ENCODE peak calls at places on chromosomes 4 and X, in nine cellular contexts. P is PC-3; Y is mesenchymal stem cell; L is prostate gland; N is CD8-positive, alpha-beta memory T cell; T is kidney epithelial cell; J is thoracic aorta; O is adipocyte; U is fibroblast of lung. H is an unnamed sample. For H3K36me3, the result is how much of the 10 kb centered on the place peaks cover.

GRCh38 chr4:56066493-56066892 is 117.7 kb downstream of the CEP135 start:
- DNase-seq in O (no peak), J (no peak), T (no peak), L (no peak), P (no peak), U (no peak), Y (no peak), N (no peak), H (no peak)

GRCh38 chr4:10115657-10116624 is 658 bp downstream of the WDR1 start:
- DNase-seq in J (no peak), Y (peak), P (peak), N (peak), U (no peak), T (no peak), L (peak), O (peak), H (no peak)

GRCh38 chr4:38128478-38129451 is 168.6 kb downstream of the PTTG2 start:
- DNase-seq in L (no peak), N (peak), P (peak), T (no peak), J (peak), O (no peak), Y (no peak), U (peak), H (no peak)

GRCh38 chr4:111475001-111475400 is 670.3 kb upstream of the FAM241A start:
- DNase-seq in Y (peak), O (peak), N (no peak), T (no peak), U (peak), L (no peak), P (peak), J (no peak), H (no peak)

GRCh38 chr4:3225946-3226345 is 23.0 kb upstream of the MSANTD1 start:
- DNase-seq in L (no peak), U (peak), N (no peak), T (no peak), J (no peak), Y (no peak), P (no peak), O (no peak), H (no peak)

GRCh38 chrX:38275615-38276014 is 51.7 kb downstream of the RPGR start:
- DNase-seq in T (peak), Y (peak), U (peak), P (peak), L (no peak), N (no peak), J (no peak), O (peak), H (peak)

GRCh38 chr4:123632646-123633045 is 236.1 kb downstream of the SPRY1 start:
- DNase-seq in O (no peak), T (no peak), U (no peak), N (no peak), Y (no peak), P (no peak), L (no peak), J (no peak), H (no peak)

GRCh38 chr4:39353478-39354177 is 12.5 kb downstream of the RFC1 start:
- DNase-seq in Y (peak), T (no peak), J (no peak), L (no peak), P (no peak), U (peak), N (peak), O (peak), H (peak)

GRCh38 chr4:161336621-161337020 is 827.2 kb downstream of the FSTL5 start:
- DNase-seq in T (no peak), P (no peak), U (no peak), O (no peak), J (no peak), Y (no peak), N (no peak), L (no peak), H (no peak)

GRCh38 chrX:153924149-153924861 is 1.8 kb downstream of the ARHGAP4 start:
- DNase-seq in L (no peak), Y (peak), J (no peak), O (no peak), U (peak), T (no peak), P (peak), N (peak), H (no peak)

GRCh38 chrX:136598631-136599030 is 49.3 kb upstream of the CD40LG start:
- DNase-seq in U (no peak), J (no peak), O (no peak), L (no peak), Y (no peak), P (no peak), T (no peak), N (no peak), H (no peak)

GRCh38 chr4:182142146-182143085 is 100.8 kb upstream of the TENM3 start:
- DNase-seq in U (peak), J (no peak), Y (peak), T (no peak), O (peak), L (no peak), N (no peak), P (no peak), H (no peak)

GRCh38 chrX:20968996-20969395 is 405.2 kb upstream of the CNKSR2 start:
- DNase-seq in T (no peak), U (no peak), J (no peak), Y (no peak), N (no peak), P (peak), O (no peak), L (no peak), H (no peak)

GRCh38 chr4:98638661-98639060 is 19.8 kb downstream of the TSPAN5 start:
- DNase-seq in P (no peak), J (no peak), L (no peak), T (no peak), N (no peak), U (peak), O (no peak), Y (peak), H (no peak)

GRCh38 chr4:57270350-57270749 is 160.2 kb upstream of the IGFBP7 start:
- DNase-seq in U (peak), T (no peak), N (no peak), O (no peak), Y (no peak), J (no peak), P (no peak), L (no peak), H (no peak)

GRCh38 chr4:37827030-37827705 is 682 bp downstream of the PGM2 start:
- DNase-seq in L (peak), O (peak), J (no peak), P (peak), T (no peak), N (no peak), U (peak), Y (peak), H (no peak)

GRCh38 chr4:145293658-145294057 is 113.3 kb upstream of the OTUD4 start:
- DNase-seq in O (peak), T (no peak), L (no peak), Y (no peak), N (no peak), U (no peak), J (no peak), P (peak), H (no peak)

GRCh38 chr4:7387925-7388324 is 46.8 kb downstream of the PSAPL1 start:
- DNase-seq in Y (no peak), L (no peak), J (no peak), N (no peak), U (no peak), O (no peak), P (no peak), T (no peak), H (no peak)

GRCh38 chrX:39815621-39816020 is 282.1 kb downstream of the BCOR start:
- DNase-seq in P (peak), N (no peak), Y (peak), O (no peak), U (no peak), L (no peak), J (no peak), T (no peak), H (no peak)

GRCh38 chr4:118736867-118737266 is 51.7 kb downstream of the METTL14 start:
- DNase-seq in P (no peak), J (no peak), Y (no peak), U (no peak), N (no peak), T (no peak), O (no peak), L (no peak), H (no peak)

GRCh38 chr4:7193040-7193958 is 961 bp downstream of the SORCS2 start:
- DNase-seq in N (no peak), T (no peak), J (no peak), U (no peak), O (peak), L (no peak), Y (no peak), P (peak), H (no peak)

GRCh38 chr4:18014269-18014668 is 7.3 kb downstream of the LCORL start:
- DNase-seq in Y (no peak), J (no peak), U (no peak), N (no peak), P (no peak), O (no peak), L (no peak), T (no peak), H (no peak)
- H3K36me3 ChIP-seq in Y (under half), J (under half), U (under half), N (under half), P (under half), O (under half), L (under half), T (under half), H (under half)

DNA sequence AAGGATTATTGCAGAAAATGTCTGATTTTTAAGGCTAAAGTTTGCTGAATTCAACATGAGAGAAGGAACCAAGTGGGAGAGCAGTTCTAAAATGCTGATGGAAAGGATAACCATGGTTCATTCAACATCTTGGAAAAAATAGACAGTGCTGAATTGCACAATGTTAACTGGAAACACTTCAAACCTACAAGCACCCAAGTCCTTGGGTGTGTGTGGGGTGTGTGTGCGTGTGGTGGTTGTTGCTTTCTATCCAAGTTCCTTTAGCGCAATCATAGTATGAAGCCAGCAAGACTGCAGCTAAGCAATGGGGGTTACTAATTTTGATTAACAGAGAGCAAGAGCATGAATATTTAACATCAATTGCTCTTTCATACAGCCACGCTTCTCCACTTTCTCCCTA is 29.3 kb upstream of the SCOC start:
- DNase-seq in T (no peak), L (no peak), Y (no peak), J (no peak), O (peak), U (peak), P (no peak), N (no peak), H (no peak)
- H3K4me3 ChIP-seq in T (peak), L (no peak), Y (no peak), J (no peak), O (no peak), U (no peak), P (no peak), N (no peak), H (no peak)

DNA sequence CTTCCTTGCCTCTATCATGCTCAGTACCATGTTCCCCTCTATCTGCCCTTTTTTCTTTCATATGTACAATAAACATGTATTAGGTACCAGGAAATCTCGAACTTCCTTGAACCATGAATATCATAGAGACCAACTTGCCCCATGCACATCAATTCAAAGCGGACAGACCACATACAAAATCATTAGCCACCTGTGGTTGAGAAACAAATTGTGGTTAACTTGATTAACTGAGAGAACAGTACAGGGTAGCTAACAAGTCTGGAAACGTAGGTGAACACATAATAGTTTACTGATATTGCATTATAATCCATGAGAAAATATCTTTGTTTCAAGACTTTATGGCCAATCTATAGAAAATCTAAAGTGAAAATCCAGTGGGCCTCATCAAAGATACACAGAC is 8.2 kb downstream of the CASP3 start:
- DNase-seq in Y (no peak), L (no peak), J (no peak), U (no peak), P (no peak), O (no peak), T (no peak), N (no peak), H (no peak)
- H3K36me3 ChIP-seq in Y (under half), L (under half), J (under half), U (under half), P (under half), O (under half), T (under half), N (under half), H (under half)

GRCh38 chr4:110197421-110198398 is 705 bp downstream of the ELOVL6 start:
- DNase-seq in Y (peak), T (no peak), L (peak), J (no peak), P (peak), N (peak), U (peak), O (peak), H (no peak)

GRCh38 chr4:110193822-110194761 is 4.3 kb downstream of the ELOVL6 start:
- DNase-seq in P (peak), O (peak), Y (peak), L (peak), N (peak), U (peak), T (peak), J (no peak), H (no peak)

GRCh38 chr4:110196206-110196870 is 2.1 kb downstream of the ELOVL6 start:
- DNase-seq in L (peak), O (peak), U (peak), N (peak), Y (peak), T (no peak), P (peak), J (no peak), H (no peak)

GRCh38 chr4:110196871-110197420 is 1.5 kb downstream of the ELOVL6 start:
- DNase-seq in N (peak), O (peak), U (no peak), L (peak), P (peak), J (no peak), T (no peak), Y (no peak), H (no peak)

GRCh38 chr4:110195561-110196205 is 2.7 kb downstream of the ELOVL6 start:
- DNase-seq in J (no peak), P (no peak), U (peak), N (no peak), O (peak), Y (peak), T (no peak), L (no peak), H (no peak)
- H3K4me3 ChIP-seq in J (peak), P (peak), U (peak), N (peak), O (peak), Y (peak), T (peak), L (peak), H (peak)

DNA sequence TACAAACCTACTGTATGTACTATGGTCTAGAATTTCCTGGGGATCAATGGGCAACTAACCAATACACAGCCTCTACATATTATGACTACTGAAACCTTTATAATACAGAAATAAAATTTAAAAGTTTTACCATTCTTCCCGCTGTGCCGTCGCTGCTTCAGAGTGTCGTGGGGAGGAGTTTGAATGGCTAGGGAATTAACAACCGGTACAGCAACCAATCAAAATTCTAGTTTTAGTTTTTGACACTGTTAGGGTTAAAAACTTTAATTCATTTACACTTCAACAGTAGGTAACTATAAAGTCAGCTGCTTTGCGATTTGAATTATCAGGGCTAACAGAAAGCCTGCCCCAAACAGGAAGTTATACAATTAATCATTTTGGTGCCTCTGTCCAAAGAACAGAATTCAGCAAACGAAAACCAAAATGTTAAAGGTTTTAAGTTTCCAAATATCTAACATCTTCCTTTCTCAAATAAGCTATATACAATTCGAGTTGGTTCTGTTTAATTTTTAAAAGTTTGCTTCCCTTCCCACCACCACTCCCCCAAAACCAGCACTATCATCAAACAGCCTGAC is 2.3 kb downstream of the HNRNPD start:
- DNase-seq in T (no peak), J (no peak), U (peak), Y (peak), P (peak), N (no peak), O (peak), L (no peak), H (no peak)
- H3K36me3 ChIP-seq in T (under half), J (under half), U (under half), Y (under half), P (under half), N (under half), O (under half), L (under half), H (under half)

H was measured in BJ.